ENCODE peak calls at places on chromosomes 13 and 19, in five cellular contexts. A is upper lobe of left lung, P is cardiac fibroblast, T is kidney epithelial cell, H is foreskin fibroblast. X is an unnamed sample.

GRCh38 chr13:20803180-20803965 is 29.6 kb upstream of the EEF1AKMT1 start:
- DNase-seq in A (no peak), P (no peak), T (no peak), H (no peak), X (no peak)

GRCh38 chr13:83716121-83716520 is 166.2 kb downstream of the SLITRK1 start:
- DNase-seq in A (no peak), P (no peak), T (no peak), H (no peak), X (no peak)

GRCh38 chr19:47446534-47447469 is 24.9 kb downstream of the SLC8A2 start:
- DNase-seq in A (peak), P (peak), T (no peak), H (peak), X (no peak)

GRCh38 chr19:36488816-36489138 is 584 bp downstream of the ZNF566 start:
- DNase-seq in A (peak), P (peak), T (no peak), H (peak), X (no peak)

GRCh38 chr19:41564515-41565383 is 11.2 kb upstream of the CEACAM21 start:
- DNase-seq in A (no peak), P (peak), T (no peak), H (peak), X (no peak)

GRCh38 chr13:40626977-40627376 is 39.5 kb downstream of the FOXO1 start:
- DNase-seq in A (no peak), P (no peak), T (no peak), H (no peak), X (no peak)

GRCh38 chr13:64755961-64756360 is 2474.2 kb downstream of the PCDH9 start:
- DNase-seq in A (no peak), P (no peak), T (no peak), H (no peak), X (no peak)

GRCh38 chr13:106570354-106570822 is 2.5 kb upstream of the ARGLU1 start:
- DNase-seq in A (peak), P (peak), T (peak), H (peak), X (no peak)

GRCh38 chr13:20714563-20715339 is 11.3 kb downstream of the IL17D start:
- DNase-seq in A (no peak), P (peak), T (no peak), H (peak), X (no peak)

GRCh38 chr13:47903836-47904235 is 97.2 kb downstream of the SUCLA2 start:
- DNase-seq in A (no peak), P (peak), T (no peak), H (peak), X (peak)

GRCh38 chr19:43432866-43433673 is 18.4 kb downstream of the TEX101 start:
- DNase-seq in A (peak), P (peak), T (no peak), H (peak), X (no peak)
- TF ChIP-seq CTCF in A (peak), P (peak), T (peak), H (peak), X (peak)

GRCh38 chr13:67229438-67230242 is 496 bp downstream of the PCDH9 start:
- DNase-seq in A (no peak), P (no peak), T (no peak), H (no peak), X (peak)

GRCh38 chr13:67227131-67227983 is 2.8 kb downstream of the PCDH9 start:
- DNase-seq in A (no peak), P (no peak), T (no peak), H (no peak), X (no peak)

GRCh38 chr13:67228031-67228430 is 2.1 kb downstream of the PCDH9 start:
- DNase-seq in A (peak), P (no peak), T (no peak), H (no peak), X (no peak)

GRCh38 chr13:67230243-67230773 is at the start of gene PCDH9:
- DNase-seq in A (peak), P (peak), T (peak), H (peak), X (peak)

GRCh38 chr13:67228909-67229308 is 1.2 kb downstream of the PCDH9 start:
- DNase-seq in A (no peak), P (no peak), T (no peak), H (peak), X (no peak)
- H3K4me3 ChIP-seq in A (peak), P (peak), T (peak), H (peak), X (peak)

DNA sequence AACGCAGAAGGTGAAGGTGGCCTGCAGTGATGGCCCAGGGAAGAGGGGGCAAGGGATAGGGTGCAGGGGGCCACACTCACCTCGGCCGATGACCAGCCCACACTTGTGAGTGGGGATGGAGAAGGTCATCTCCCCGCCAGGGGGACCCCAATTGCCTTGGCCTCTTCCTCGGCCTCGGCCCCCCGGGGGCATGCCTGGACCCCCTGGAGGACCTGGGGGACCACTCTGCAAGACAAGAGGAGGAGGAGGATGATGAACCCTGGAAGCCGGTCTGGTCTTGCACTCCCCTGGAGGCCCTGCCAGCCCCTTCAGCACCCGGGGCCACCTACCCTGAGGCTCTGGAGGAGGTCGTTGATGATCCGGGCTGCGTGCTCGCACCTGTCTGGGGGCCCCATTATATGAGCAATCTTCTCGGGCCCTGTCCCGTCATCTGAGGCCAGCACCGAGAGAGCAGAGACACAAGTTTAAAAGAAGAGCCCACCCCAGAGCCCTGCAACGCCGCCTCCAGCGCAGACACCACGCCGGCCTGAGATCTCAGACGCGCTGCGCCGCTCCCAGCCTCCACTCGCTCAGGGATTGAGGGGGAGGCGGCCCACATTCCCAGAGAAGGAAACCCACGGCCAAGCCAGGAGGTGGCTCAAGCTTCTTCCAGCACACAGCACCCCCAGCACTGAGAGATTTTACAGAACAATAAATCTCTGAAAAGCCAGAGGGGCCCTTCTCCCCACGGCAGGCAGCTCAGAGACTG is 7.8 kb downstream of the KHSRP start:
- DNase-seq in A (no peak), P (no peak), T (no peak), H (no peak), X (no peak)
- TF ChIP-seq CTCF in A (no peak), P (no peak), T (no peak), H (no peak), X (no peak)

DNA sequence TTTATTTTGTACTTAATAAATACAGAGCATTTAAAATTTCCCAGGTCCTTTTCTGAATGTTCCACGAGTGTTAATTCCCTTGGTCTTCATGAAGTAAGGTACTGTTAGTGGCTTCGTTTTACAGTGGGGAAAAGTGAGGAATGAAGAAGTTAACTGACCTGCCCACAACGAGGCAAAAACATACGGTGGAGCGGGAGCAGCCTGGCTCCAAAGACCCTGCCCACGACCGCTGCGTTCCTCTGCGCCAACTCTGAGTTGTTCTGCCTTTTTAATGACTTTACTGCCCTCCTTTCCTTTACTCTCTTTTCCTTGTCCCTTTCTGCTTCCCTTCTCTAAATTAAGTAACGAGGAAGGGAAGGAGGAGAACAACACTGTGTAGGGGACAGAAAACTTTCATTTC is 392.9 kb downstream of the PCDH9 start:
- DNase-seq in A (no peak), P (no peak), T (no peak), H (no peak), X (no peak)
- H3K4me3 ChIP-seq in A (no peak), P (peak), T (no peak), H (no peak), X (no peak)

GRCh38 chr13:103794526-103794925 is 728.3 kb upstream of the SLC10A2 start:
- DNase-seq in A (no peak), P (no peak), T (no peak), H (no peak), X (no peak)

GRCh38 chr13:103795892-103796478 is 729.8 kb upstream of the SLC10A2 start:
- DNase-seq in A (no peak), P (no peak), T (no peak), H (no peak), X (no peak)

GRCh38 chr13:103803349-103803748 is 737.1 kb upstream of the SLC10A2 start:
- DNase-seq in A (no peak), P (no peak), T (no peak), H (no peak), X (no peak)

DNA sequence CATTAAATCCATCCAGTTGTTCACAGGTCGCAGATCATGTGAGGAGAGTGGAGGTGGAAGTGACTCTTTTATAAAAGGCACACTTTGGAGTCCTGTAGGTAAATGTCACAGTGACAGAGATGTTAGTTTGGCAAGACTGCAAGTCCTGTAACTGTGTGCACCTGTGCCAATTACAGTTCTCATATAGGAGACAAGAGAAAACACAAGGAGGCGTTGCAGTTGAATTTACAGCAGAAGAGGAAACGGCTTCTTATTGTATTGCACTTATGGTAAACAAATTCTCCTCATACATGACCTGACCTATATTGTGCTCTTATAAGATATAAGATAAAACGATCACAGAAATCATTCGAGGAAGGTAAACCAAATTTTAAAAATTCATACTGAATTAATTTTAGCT is 732.8 kb upstream of the SLC10A2 start:
- DNase-seq in A (no peak), P (no peak), T (no peak), H (no peak), X (no peak)
- TF ChIP-seq CTCF in A (no peak), P (no peak), T (no peak), H (no peak), X (no peak)

DNA sequence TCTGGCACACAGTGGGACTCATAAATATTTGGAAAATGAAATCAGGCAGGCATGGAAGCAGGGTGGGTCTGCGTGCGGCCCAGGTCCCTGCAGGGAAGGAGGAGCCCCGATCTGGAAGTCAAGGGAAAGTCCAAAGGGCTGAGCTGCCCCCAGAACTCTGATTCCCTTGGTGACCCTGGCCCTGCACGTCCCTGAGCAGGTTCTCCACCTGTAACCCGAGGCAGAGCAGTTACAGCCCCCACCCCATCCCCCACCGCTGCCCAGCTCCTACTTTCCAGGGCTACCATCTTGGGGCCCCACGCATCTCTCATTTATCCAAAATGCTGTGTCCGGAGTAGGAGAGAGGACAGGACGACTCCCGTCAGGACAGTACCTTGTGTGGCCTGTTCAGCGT is 2.1 kb downstream of the PLEKHF1 start:
- DNase-seq in A (no peak), P (no peak), T (no peak), H (no peak), X (no peak)
- H3K4me3 ChIP-seq in A (peak), P (peak), T (no peak), H (peak), X (peak)

GRCh38 chr13:112689498-112690241 is at the start of gene ATP11A:
- DNase-seq in A (peak), P (peak), T (peak), H (peak), X (peak)
- TF ChIP-seq CTCF in A (no peak), P (no peak), T (peak), H (no peak), X (no peak)

DNA sequence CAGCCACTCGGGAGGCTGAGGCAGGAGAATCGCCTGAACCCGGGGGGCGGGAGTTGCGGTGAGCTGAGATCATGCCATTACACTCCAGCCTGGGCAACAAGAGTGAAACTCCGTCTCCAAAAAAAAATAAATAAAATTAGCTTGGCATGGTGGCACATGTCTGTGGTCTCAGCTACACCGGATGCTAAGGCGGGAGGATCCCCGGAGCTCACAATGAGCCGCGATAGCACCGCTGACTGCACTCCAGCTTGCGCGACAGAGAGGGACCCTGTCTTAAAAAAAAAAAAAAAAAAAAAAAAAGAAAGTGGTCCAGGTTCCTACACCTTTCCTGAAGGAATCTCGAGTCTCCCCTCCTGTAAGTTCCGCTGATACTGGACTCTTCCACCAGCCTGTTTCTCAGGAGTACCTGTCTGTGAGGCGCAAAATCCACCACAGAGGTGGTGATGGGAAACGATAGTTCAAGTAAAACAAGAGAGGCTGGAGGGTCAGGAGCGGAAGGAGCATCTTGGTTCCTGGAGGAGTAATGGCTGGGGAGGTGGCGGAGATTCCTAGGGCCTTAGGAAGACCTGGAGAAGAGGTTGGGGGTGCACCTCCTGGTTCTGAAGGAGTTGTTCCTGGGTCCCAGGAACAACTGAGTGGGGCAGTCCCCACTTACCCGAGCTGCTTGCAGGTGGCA is 468 bp downstream of the FUT1 start:
- DNase-seq in A (no peak), P (no peak), T (no peak), H (no peak), X (no peak)
- H3K4me3 ChIP-seq in A (peak), P (peak), T (peak), H (peak), X (peak)

GRCh38 chr13:71477735-71478134 is 389.3 kb downstream of the DACH1 start:
- DNase-seq in A (no peak), P (peak), T (no peak), H (peak), X (no peak)
- TF ChIP-seq CTCF in A (no peak), P (peak), T (peak), H (peak), X (no peak)

X was measured in AG04449.